ENCODE peak calls at places on chromosome 19, in four cellular contexts. V is left lung, J is neuronal stem cell, O is IMR-90. S is an unnamed sample.
A peak's percentile ranks its signal among the peaks of the same experiment; 100 is the strongest.

GRCh38 chr19:39133431-39134270 is 8.1 kb downstream of the PAK4 start:
- DNase-seq in O (no peak), V (peak; percentile 83), J (no peak), S (no peak)

GRCh38 chr19:13764821-13765394 is 586 bp downstream of the MRI1 start:
- DNase-seq in O (no peak), V (peak; percentile 89), J (no peak), S (no peak)

GRCh38 chr19:3692141-3693029 is 7.9 kb downstream of the PIP5K1C start:
- DNase-seq in O (no peak), V (peak; percentile 86), J (no peak), S (no peak)

GRCh38 chr19:13092608-13093260 is 9.9 kb downstream of the LYL1 start:
- DNase-seq in V (peak; percentile 69), O (peak; percentile 58), J (no peak), S (no peak)

GRCh38 chr19:55441692-55442321 is 1.3 kb downstream of the SHISA7 start:
- DNase-seq in J (no peak), O (no peak), V (no peak), S (no peak)

GRCh38 chr19:20385056-20385455 is 180.5 kb downstream of the ZNF737 start:
- DNase-seq in J (no peak), V (no peak), O (no peak), S (no peak)

GRCh38 chr19:7679017-7679720 is 1.5 kb upstream of the TRAPPC5 start:
- DNase-seq in O (no peak), J (no peak), V (no peak), S (no peak)

GRCh38 chr19:4295972-4296771 is 6.0 kb downstream of the TMIGD2 start:
- DNase-seq in V (no peak), O (no peak), J (no peak), S (no peak)

GRCh38 chr19:45733160-45733810 is at the start of gene MEIOSIN:
- DNase-seq in V (peak; percentile 78), O (no peak), J (no peak), S (no peak)

GRCh38 chr19:58558066-58558622 is at the start of gene UBE2M:
- DNase-seq in V (peak; percentile 91), O (no peak), J (no peak), S (no peak)

GRCh38 chr19:40362160-40362559 is 13.7 kb downstream of the PLD3 start:
- DNase-seq in O (no peak), J (no peak), V (no peak), S (no peak)

GRCh38 chr19:16204005-16204294 is 6.2 kb downstream of the AP1M1 start:
- DNase-seq in V (no peak), O (no peak), J (no peak), S (no peak)

GRCh38 chr19:10760268-10760944 is 42.5 kb downstream of the DNM2 start:
- DNase-seq in V (no peak), O (no peak), J (no peak), S (no peak)

GRCh38 chr19:2288010-2288742 is 6.2 kb upstream of the PEAK3 start:
- DNase-seq in O (no peak), J (no peak), V (peak; percentile 78), S (no peak)

GRCh38 chr19:48445256-48445605 is 552 bp upstream of the GRWD1 start:
- DNase-seq in O (peak; percentile 94), V (no peak), J (no peak), S (no peak)

GRCh38 chr19:41804327-41804726 is 7.9 kb downstream of the CEACAM3 start:
- DNase-seq in J (no peak), O (no peak), V (no peak), S (no peak)
- H3K4me1 ChIP-seq in J (peaks cover 5% of the 10 kb centered on the region), O (no peaks in the 10 kb centered on the region), V (no peaks in the 10 kb centered on the region), S (no peaks in the 10 kb centered on the region)

GRCh38 chr19:918481-919156 is 1.5 kb downstream of the KISS1R start:
- DNase-seq in O (no peak), J (no peak), V (no peak), S (no peak)

GRCh38 chr19:919157-920050 is 2.3 kb downstream of the KISS1R start:
- DNase-seq in V (no peak), O (no peak), J (no peak), S (no peak)

GRCh38 chr19:918152-918437 is 962 bp downstream of the KISS1R start:
- DNase-seq in J (no peak), O (no peak), V (no peak), S (no peak)

GRCh38 chr19:916645-917322 is 349 bp upstream of the KISS1R start:
- DNase-seq in J (no peak), O (no peak), V (no peak), S (no peak)

GRCh38 chr19:917323-918151 is at the start of gene KISS1R:
- DNase-seq in V (peak; percentile 90), J (peak; percentile 77), O (peak; percentile 34), S (no peak)
- H3K4me1 ChIP-seq in V (peaks cover 17% of the 10 kb centered on the region), J (peaks cover 7% of the 10 kb centered on the region), O (peaks cover 8% of the 10 kb centered on the region), S (peaks cover 41% of the 10 kb centered on the region)

DNA sequence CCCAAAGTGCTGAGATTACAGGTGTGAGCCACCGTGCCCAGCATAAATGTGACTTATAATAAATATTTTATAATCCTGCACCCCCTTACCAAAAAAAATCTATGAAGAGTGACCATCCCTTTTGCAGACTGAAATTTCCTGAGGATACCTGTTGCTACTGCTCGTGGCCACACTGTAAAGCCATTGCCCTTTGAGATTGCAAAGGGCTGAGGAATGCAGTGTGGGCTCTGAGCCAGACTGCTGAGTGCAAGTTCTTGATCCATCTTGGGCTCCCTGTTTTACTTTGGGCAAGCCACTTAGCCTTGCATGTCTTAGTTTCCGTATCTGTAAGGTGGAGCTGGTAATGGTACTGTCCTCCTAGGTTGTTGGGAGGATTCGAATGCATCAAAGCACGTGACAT is 23.4 kb downstream of the SIPA1L3 start:
- DNase-seq in O (no peak), J (no peak), V (no peak), S (no peak)
- H3K4me1 ChIP-seq in O (peaks cover 11% of the 10 kb centered on the region), J (peaks cover 19% of the 10 kb centered on the region), V (peaks cover 11% of the 10 kb centered on the region), S (peaks cover 26% of the 10 kb centered on the region)

GRCh38 chr19:43759515-43759914 is 4.8 kb upstream of the SMG9 start:
- DNase-seq in J (no peak), V (no peak), O (peak; percentile 55), S (no peak)
- H3K4me1 ChIP-seq in J (no peaks in the 10 kb centered on the region), V (no peaks in the 10 kb centered on the region), O (peaks cover 16% of the 10 kb centered on the region), S (peaks cover 20% of the 10 kb centered on the region)